ENCODE peak calls at places on chromosomes 3 and 15, in four cellular contexts. One of them, this sample, is unnamed.

GRCh38 chr3:141959921-141960554 is 83.6 kb downstream of the ATP1B3 start:
- DNase-seq in fibroblast of lung: peak
- DNase-seq in HFF-Myc: peak
- DNase-seq in endothelial cell: no peak
- DNase-seq in this sample: no peak

GRCh38 chr3:108106031-108106430 is 15.2 kb upstream of the CD47 start:
- DNase-seq in endothelial cell: no peak
- DNase-seq in HFF-Myc: no peak
- DNase-seq in fibroblast of lung: peak
- DNase-seq in this sample: no peak

GRCh38 chr3:193816656-193817311 is 223.8 kb downstream of the OPA1 start:
- DNase-seq in HFF-Myc: no peak
- DNase-seq in fibroblast of lung: peak
- DNase-seq in endothelial cell: peak
- DNase-seq in this sample: peak

GRCh38 chr3:22893001-22893400 is 310.1 kb upstream of the UBE2E2 start:
- DNase-seq in HFF-Myc: no peak
- DNase-seq in fibroblast of lung: no peak
- DNase-seq in endothelial cell: no peak
- DNase-seq in this sample: no peak

GRCh38 chr15:41284425-41285177 is 47.8 kb downstream of the OIP5 start:
- DNase-seq in fibroblast of lung: peak
- DNase-seq in endothelial cell: no peak
- DNase-seq in HFF-Myc: no peak
- DNase-seq in this sample: no peak

GRCh38 chr3:73600293-73600938 is 24.3 kb downstream of the PDZRN3 start:
- DNase-seq in HFF-Myc: no peak
- DNase-seq in endothelial cell: no peak
- DNase-seq in fibroblast of lung: peak
- DNase-seq in this sample: no peak

GRCh38 chr15:74389115-74390048 is 21.9 kb upstream of the CYP11A1 start:
- DNase-seq in fibroblast of lung: no peak
- DNase-seq in endothelial cell: no peak
- DNase-seq in HFF-Myc: no peak
- DNase-seq in this sample: no peak

GRCh38 chr3:106088270-106088669 is 219.5 kb upstream of the CBLB start:
- DNase-seq in HFF-Myc: no peak
- DNase-seq in fibroblast of lung: peak
- DNase-seq in endothelial cell: no peak
- DNase-seq in this sample: no peak

GRCh38 chr15:96285306-96285705 is 45.2 kb upstream of the NR2F2 start:
- DNase-seq in fibroblast of lung: peak
- DNase-seq in HFF-Myc: peak
- DNase-seq in endothelial cell: no peak
- DNase-seq in this sample: no peak

GRCh38 chr3:170997966-170998913 is 28.3 kb downstream of the SLC2A2 start:
- DNase-seq in endothelial cell: no peak
- DNase-seq in fibroblast of lung: peak
- DNase-seq in HFF-Myc: peak
- DNase-seq in this sample: no peak

GRCh38 chr15:79777916-79778315 is 118.9 kb downstream of the MTHFS start:
- DNase-seq in fibroblast of lung: no peak
- DNase-seq in endothelial cell: no peak
- DNase-seq in HFF-Myc: no peak
- DNase-seq in this sample: no peak

GRCh38 chr3:14204605-14205284 is 26.1 kb downstream of the LSM3 start:
- DNase-seq in endothelial cell: no peak
- DNase-seq in fibroblast of lung: peak
- DNase-seq in HFF-Myc: no peak
- DNase-seq in this sample: no peak

GRCh38 chr15:81752149-81752942 is 293.5 kb downstream of the MEX3B start:
- DNase-seq in fibroblast of lung: peak
- DNase-seq in HFF-Myc: peak
- DNase-seq in endothelial cell: peak
- DNase-seq in this sample: no peak

GRCh38 chr3:125280966-125281365 is 68.4 kb upstream of the SLC12A8 start:
- DNase-seq in fibroblast of lung: peak
- DNase-seq in endothelial cell: no peak
- DNase-seq in HFF-Myc: peak
- DNase-seq in this sample: peak

GRCh38 chr3:127467386-127467785 is 123.1 kb downstream of the TPRA1 start:
- DNase-seq in HFF-Myc: no peak
- DNase-seq in endothelial cell: no peak
- DNase-seq in fibroblast of lung: no peak
- DNase-seq in this sample: no peak

GRCh38 chr3:36166477-36166876 is 213.8 kb upstream of the STAC start:
- DNase-seq in fibroblast of lung: peak
- DNase-seq in endothelial cell: no peak
- DNase-seq in HFF-Myc: peak
- DNase-seq in this sample: peak

GRCh38 chr3:172171396-172172075 is 132.2 kb downstream of the FNDC3B start:
- DNase-seq in endothelial cell: no peak
- DNase-seq in fibroblast of lung: peak
- DNase-seq in HFF-Myc: no peak
- DNase-seq in this sample: no peak

GRCh38 chr15:100170280-100170654 is 171.5 kb downstream of the ADAMTS17 start:
- DNase-seq in endothelial cell: no peak
- DNase-seq in fibroblast of lung: no peak
- DNase-seq in HFF-Myc: no peak
- DNase-seq in this sample: no peak

GRCh38 chr15:36175781-36176211 is 403.6 kb upstream of the CDIN1 start:
- DNase-seq in fibroblast of lung: no peak
- DNase-seq in endothelial cell: no peak
- DNase-seq in HFF-Myc: no peak
- DNase-seq in this sample: no peak

GRCh38 chr3:122857019-122857418 is 62.1 kb downstream of the SLC49A4 start:
- DNase-seq in fibroblast of lung: peak
- DNase-seq in HFF-Myc: no peak
- DNase-seq in endothelial cell: no peak
- DNase-seq in this sample: no peak

DNA sequence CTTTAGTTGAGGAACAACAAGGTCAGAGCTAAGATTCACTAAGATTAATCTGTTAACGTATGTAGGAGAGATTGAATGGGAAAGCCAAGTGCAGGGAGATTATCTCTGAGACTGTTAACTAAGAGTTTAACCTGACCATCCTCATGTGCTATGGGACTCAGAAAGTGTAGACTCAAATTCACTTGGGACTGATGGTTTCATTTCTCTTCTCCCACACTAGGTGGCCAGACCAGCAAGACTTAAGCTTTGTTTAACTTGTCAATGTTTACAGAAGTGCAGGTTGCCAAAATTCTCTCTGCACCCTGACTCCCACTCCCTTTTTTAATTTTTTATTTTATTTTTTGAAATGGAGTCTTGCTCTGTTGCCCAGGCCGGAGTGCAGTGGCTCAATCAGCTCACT is 6.3 kb upstream of the HEXA start:
- DNase-seq in fibroblast of lung: no peak
- DNase-seq in endothelial cell: no peak
- DNase-seq in HFF-Myc: no peak
- DNase-seq in this sample: peak
- TF ChIP-seq CTCF in fibroblast of lung: peak
- TF ChIP-seq CTCF in endothelial cell: peak
- TF ChIP-seq CTCF in HFF-Myc: no peak
- TF ChIP-seq CTCF in this sample: no peak

GRCh38 chr3:31530039-31530983 is 2.4 kb upstream of the STT3B start:
- DNase-seq in fibroblast of lung: no peak
- DNase-seq in endothelial cell: no peak
- DNase-seq in HFF-Myc: no peak
- DNase-seq in this sample: no peak

GRCh38 chr3:31533169-31533870 is 595 bp downstream of the STT3B start:
- DNase-seq in HFF-Myc: no peak
- DNase-seq in endothelial cell: peak
- DNase-seq in fibroblast of lung: peak
- DNase-seq in this sample: peak

GRCh38 chr3:31532587-31533168 is at the start of gene STT3B:
- DNase-seq in HFF-Myc: peak
- DNase-seq in endothelial cell: no peak
- DNase-seq in fibroblast of lung: peak
- DNase-seq in this sample: peak

GRCh38 chr3:31531465-31531991 is 1.2 kb upstream of the STT3B start:
- DNase-seq in HFF-Myc: no peak
- DNase-seq in endothelial cell: no peak
- DNase-seq in fibroblast of lung: peak
- DNase-seq in this sample: no peak

DNA sequence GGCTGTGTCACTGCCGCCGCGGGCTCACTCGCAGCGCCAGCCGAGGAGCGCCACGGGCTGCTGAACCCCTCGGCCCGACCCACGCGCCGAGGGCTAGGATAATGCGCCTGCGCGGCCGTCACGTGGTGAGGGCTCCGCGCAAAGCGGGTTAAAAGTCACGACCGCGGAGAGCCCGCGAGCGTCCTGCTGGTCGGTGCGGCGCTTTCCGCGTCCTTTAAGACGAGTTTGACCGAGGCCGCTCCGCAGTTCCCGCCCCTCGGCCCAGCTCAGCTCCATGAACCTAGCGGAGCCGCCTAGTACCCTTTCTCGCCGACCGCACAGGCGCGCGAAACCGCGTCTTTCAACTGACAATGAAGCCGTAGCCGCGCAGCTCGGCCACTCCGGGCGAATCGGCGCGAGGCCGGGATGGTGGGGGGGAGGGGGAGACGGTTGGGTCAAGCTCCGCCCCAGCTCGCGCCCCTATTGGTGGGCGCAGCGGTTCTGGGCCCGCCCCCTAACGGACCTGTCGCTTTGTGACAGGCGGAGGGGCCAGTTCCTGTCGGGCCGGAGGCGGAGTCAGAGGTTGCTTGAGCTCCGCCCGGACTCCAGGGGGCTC is 636 bp upstream of the STT3B start:
- DNase-seq in fibroblast of lung: peak
- DNase-seq in endothelial cell: peak
- DNase-seq in HFF-Myc: peak
- DNase-seq in this sample: peak
- TF ChIP-seq CTCF in fibroblast of lung: no peak
- TF ChIP-seq CTCF in endothelial cell: no peak
- TF ChIP-seq CTCF in HFF-Myc: no peak
- TF ChIP-seq CTCF in this sample: no peak

GRCh38 chr3:179068779-179069530 is 2.7 kb downstream of the ZMAT3 start:
- DNase-seq in endothelial cell: peak
- DNase-seq in HFF-Myc: no peak
- DNase-seq in fibroblast of lung: no peak
- DNase-seq in this sample: peak
- TF ChIP-seq CTCF in endothelial cell: no peak
- TF ChIP-seq CTCF in HFF-Myc: peak
- TF ChIP-seq CTCF in fibroblast of lung: peak
- TF ChIP-seq CTCF in this sample: peak

DNA sequence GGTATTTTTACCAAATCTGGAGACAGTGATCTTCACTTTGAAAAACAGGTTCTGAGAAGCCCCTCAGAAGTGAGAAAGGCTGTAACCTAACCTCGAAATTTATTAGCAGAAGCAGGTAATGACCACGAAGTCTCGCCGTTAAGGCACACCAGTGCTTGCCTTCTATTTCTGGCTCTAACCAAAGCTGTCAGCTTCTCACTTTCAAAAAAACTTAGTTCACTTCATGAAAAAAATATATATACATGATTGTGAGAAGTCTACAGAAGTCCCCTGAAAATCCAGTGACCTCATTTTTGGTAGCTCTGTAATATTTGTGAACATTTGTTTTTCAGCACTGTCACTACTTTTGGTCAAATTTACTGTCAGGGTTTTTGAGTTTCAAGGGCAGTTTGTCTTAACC is 19.1 kb upstream of the AKAP13 start:
- DNase-seq in endothelial cell: no peak
- DNase-seq in fibroblast of lung: no peak
- DNase-seq in HFF-Myc: no peak
- DNase-seq in this sample: no peak
- TF ChIP-seq CTCF in endothelial cell: no peak
- TF ChIP-seq CTCF in fibroblast of lung: no peak
- TF ChIP-seq CTCF in HFF-Myc: no peak
- TF ChIP-seq CTCF in this sample: no peak

GRCh38 chr3:31692714-31693113 is 160.0 kb downstream of the STT3B start:
- DNase-seq in HFF-Myc: no peak
- DNase-seq in fibroblast of lung: no peak
- DNase-seq in endothelial cell: no peak
- DNase-seq in this sample: no peak

GRCh38 chr3:31693346-31693745 is 160.6 kb downstream of the STT3B start:
- DNase-seq in HFF-Myc: no peak
- DNase-seq in fibroblast of lung: no peak
- DNase-seq in endothelial cell: no peak
- DNase-seq in this sample: no peak

GRCh38 chr3:31696009-31696297 is 163.2 kb downstream of the STT3B start:
- DNase-seq in endothelial cell: no peak
- DNase-seq in fibroblast of lung: no peak
- DNase-seq in HFF-Myc: no peak
- DNase-seq in this sample: no peak

GRCh38 chr3:31696815-31697548 is 164.3 kb downstream of the STT3B start:
- DNase-seq in fibroblast of lung: no peak
- DNase-seq in endothelial cell: no peak
- DNase-seq in HFF-Myc: no peak
- DNase-seq in this sample: no peak

DNA sequence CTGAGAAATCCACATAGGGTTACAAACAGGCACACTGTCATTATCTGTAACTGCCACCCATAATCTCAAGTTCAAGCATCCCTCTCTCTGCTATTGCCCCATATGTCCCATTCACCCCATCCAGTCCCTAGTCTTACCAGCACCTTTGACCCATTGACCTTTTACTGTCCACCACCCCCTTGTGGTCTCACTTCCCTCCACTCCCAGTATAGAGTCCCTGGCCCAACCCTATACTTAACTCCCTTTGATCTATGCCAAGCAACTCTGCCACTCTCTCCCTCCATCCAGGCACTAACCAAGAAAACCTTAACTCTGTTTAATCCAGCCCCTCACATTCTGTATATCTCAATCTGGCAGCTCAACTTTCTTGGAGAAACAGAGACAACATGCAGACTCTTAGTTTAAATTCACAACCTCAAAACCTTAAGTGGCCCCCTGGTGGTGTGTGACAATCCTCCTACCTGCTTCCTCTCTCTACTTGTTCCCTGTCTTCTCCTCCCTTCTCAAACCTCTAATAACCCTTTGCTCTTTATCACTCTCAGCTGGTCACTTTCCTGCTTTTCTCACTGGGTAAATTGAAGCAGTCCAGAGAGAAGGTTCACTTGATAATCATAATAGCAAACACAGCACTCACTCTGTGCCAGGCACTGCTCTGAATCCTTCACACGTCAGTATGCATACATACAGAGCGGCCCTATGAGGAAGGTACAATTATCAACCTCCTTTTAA is 162.7 kb downstream of the STT3B start:
- DNase-seq in HFF-Myc: no peak
- DNase-seq in fibroblast of lung: no peak
- DNase-seq in endothelial cell: peak
- DNase-seq in this sample: peak
- TF ChIP-seq CTCF in HFF-Myc: peak
- TF ChIP-seq CTCF in fibroblast of lung: peak
- TF ChIP-seq CTCF in endothelial cell: no peak
- TF ChIP-seq CTCF in this sample: peak